ENCODE peak calls at places on chromosomes 5 and 9, in eight cellular contexts. M is AG08396, G is non-pigmented ciliary epithelial cell, U is memory B cell, E is glomerular endothelial cell, F is PC-9, H is right cardiac atrium, Z is progenitor cell of endocrine pancreas. D is an unnamed sample.

GRCh38 chr9:27749838-27750237 is 176.6 kb upstream of the C9orf72 start:
- DNase-seq in M (no peak), G (no peak), U (no peak), E (no peak), F (no peak), H (no peak), Z (no peak), D (no peak)

GRCh38 chr9:13144176-13144820 is 135.2 kb downstream of the MPDZ start:
- DNase-seq in M (no peak), G (no peak), U (no peak), E (no peak), F (no peak), H (no peak), Z (no peak), D (no peak)

GRCh38 chr5:17330386-17330785 is 113.0 kb downstream of the BASP1 start:
- DNase-seq in M (no peak), G (no peak), U (no peak), E (no peak), F (peak), H (no peak), Z (no peak), D (no peak)

GRCh38 chr5:171309526-171310333 is 682 bp downstream of the TLX3 start:
- DNase-seq in M (peak), G (no peak), U (no peak), E (no peak), F (no peak), H (no peak), Z (no peak), D (no peak)

GRCh38 chr9:86322973-86323644 is 31.1 kb downstream of the TUT7 start:
- DNase-seq in M (peak), G (peak), U (no peak), E (no peak), F (no peak), H (no peak), Z (no peak), D (no peak)

GRCh38 chr9:119884411-119884810 is 515.2 kb upstream of the BRINP1 start:
- DNase-seq in M (no peak), G (no peak), U (no peak), E (no peak), F (no peak), H (no peak), Z (no peak), D (no peak)

GRCh38 chr5:141374627-141375026 is 936 bp downstream of the PCDHGA6 start:
- DNase-seq in M (no peak), G (no peak), U (no peak), E (no peak), F (no peak), H (no peak), Z (no peak), D (peak)

GRCh38 chr9:95177617-95178016 is 139.9 kb downstream of the FANCC start:
- DNase-seq in M (no peak), G (no peak), U (no peak), E (no peak), F (no peak), H (no peak), Z (no peak), D (no peak)

GRCh38 chr9:93633492-93634221 is 57.3 kb downstream of the PHF2 start:
- DNase-seq in M (no peak), G (no peak), U (no peak), E (no peak), F (no peak), H (peak), Z (no peak), D (peak)

GRCh38 chr9:137045294-137046093 is 483 bp downstream of the NPDC1 start:
- DNase-seq in M (peak), G (no peak), U (no peak), E (no peak), F (no peak), H (peak), Z (no peak), D (no peak)

GRCh38 chr5:61673007-61673735 is 341.1 kb downstream of the ZSWIM6 start:
- DNase-seq in M (peak), G (no peak), U (no peak), E (no peak), F (peak), H (no peak), Z (no peak), D (no peak)

GRCh38 chr5:162248107-162248713 is 180.6 kb downstream of the GABRG2 start:
- DNase-seq in M (no peak), G (no peak), U (no peak), E (no peak), F (no peak), H (no peak), Z (no peak), D (no peak)

GRCh38 chr9:19533373-19533772 is 124.6 kb downstream of the ACER2 start:
- DNase-seq in M (no peak), G (peak), U (no peak), E (no peak), F (no peak), H (no peak), Z (no peak), D (no peak)

GRCh38 chr9:83062011-83062652 is 810 bp downstream of the RASEF start:
- DNase-seq in M (peak), G (no peak), U (no peak), E (no peak), F (peak), H (no peak), Z (peak), D (peak)

GRCh38 chr5:127885176-127885575 is 182.0 kb downstream of the CCDC192 start:
- DNase-seq in M (no peak), G (no peak), U (no peak), E (no peak), F (no peak), H (no peak), Z (no peak), D (no peak)

GRCh38 chr9:38359689-38360385 is 32.7 kb upstream of the ALDH1B1 start:
- DNase-seq in M (no peak), G (no peak), U (no peak), E (no peak), F (no peak), H (no peak), Z (no peak), D (no peak)

GRCh38 chr5:149389552-149390495 is 10.7 kb upstream of the IL17B start:
- DNase-seq in M (no peak), G (no peak), U (no peak), E (no peak), F (no peak), H (no peak), Z (no peak), D (no peak)

GRCh38 chr5:177043958-177044357 is 21.5 kb downstream of the ZNF346 start:
- DNase-seq in M (no peak), G (no peak), U (no peak), E (no peak), F (no peak), H (no peak), Z (no peak), D (no peak)

GRCh38 chr5:80372780-80373179 is 35.1 kb upstream of the ZFYVE16 start:
- DNase-seq in M (no peak), G (no peak), U (no peak), E (no peak), F (no peak), H (no peak), Z (no peak), D (no peak)

GRCh38 chr5:176533894-176534611 is 3.1 kb downstream of the RNF44 start:
- DNase-seq in M (peak), G (no peak), U (no peak), E (no peak), F (no peak), H (peak), Z (no peak), D (peak)

D was measured in heart left ventricle.